ENCODE peak calls at places on chromosomes 1 and 21, in four cellular contexts. One of them, this sample, is unnamed.

GRCh38 chr1:100710881-100711660 is 8.5 kb upstream of the VCAM1 start:
- DNase-seq in H1: no peak
- DNase-seq in HCT116: no peak
- DNase-seq in K562: no peak
- DNase-seq in this sample: no peak

GRCh38 chr1:181676269-181676668 is 193.0 kb downstream of the CACNA1E start:
- DNase-seq in H1: no peak
- DNase-seq in K562: peak; percentile 26
- DNase-seq in HCT116: peak; percentile 13
- DNase-seq in this sample: peak; percentile 46

GRCh38 chr1:241992734-241993133 is 6.2 kb downstream of the MAP1LC3C start:
- DNase-seq in K562: no peak
- DNase-seq in H1: no peak
- DNase-seq in HCT116: no peak
- DNase-seq in this sample: no peak

GRCh38 chr1:40793617-40794016 is 10.0 kb downstream of the KCNQ4 start:
- DNase-seq in HCT116: no peak
- DNase-seq in K562: no peak
- DNase-seq in H1: no peak
- DNase-seq in this sample: no peak

GRCh38 chr1:161305872-161306519 is 3.8 kb downstream of the MPZ start:
- DNase-seq in HCT116: peak; percentile 80
- DNase-seq in H1: peak; percentile 96
- DNase-seq in K562: peak; percentile 96
- DNase-seq in this sample: no peak

GRCh38 chr1:84442256-84442655 is 36.8 kb upstream of the RPF1 start:
- DNase-seq in HCT116: peak; percentile 67
- DNase-seq in K562: no peak
- DNase-seq in H1: no peak
- DNase-seq in this sample: peak; percentile 16

GRCh38 chr1:218585565-218586184 is 240.5 kb downstream of the TGFB2 start:
- DNase-seq in K562: no peak
- DNase-seq in H1: peak; percentile 57
- DNase-seq in HCT116: peak; percentile 65
- DNase-seq in this sample: peak; percentile 95

GRCh38 chr1:6026095-6026809 is 19.4 kb upstream of the KCNAB2 start:
- DNase-seq in K562: peak; percentile 47
- DNase-seq in HCT116: peak; percentile 44
- DNase-seq in H1: no peak
- DNase-seq in this sample: peak; percentile 68

GRCh38 chr1:10286244-10286643 is 75.9 kb downstream of the KIF1B start:
- DNase-seq in H1: no peak
- DNase-seq in HCT116: no peak
- DNase-seq in K562: no peak
- DNase-seq in this sample: no peak

GRCh38 chr1:97906567-97907228 is 14.1 kb downstream of the DPYD start:
- DNase-seq in HCT116: no peak
- DNase-seq in H1: no peak
- DNase-seq in K562: no peak
- DNase-seq in this sample: peak; percentile 5

GRCh38 chr1:211735208-211736170 is 60.1 kb upstream of the NEK2 start:
- DNase-seq in H1: no peak
- DNase-seq in HCT116: peak; percentile 95
- DNase-seq in K562: peak; percentile 66
- DNase-seq in this sample: peak; percentile 95

GRCh38 chr1:214116258-214116657 is 128.5 kb downstream of the PROX1 start:
- DNase-seq in H1: no peak
- DNase-seq in K562: no peak
- DNase-seq in HCT116: no peak
- DNase-seq in this sample: no peak

GRCh38 chr1:35264035-35264434 is 4.5 kb upstream of the ZMYM4 start:
- DNase-seq in H1: no peak
- DNase-seq in HCT116: no peak
- DNase-seq in K562: no peak
- DNase-seq in this sample: no peak

GRCh38 chr1:168947039-168947438 is 159.5 kb upstream of the ATP1B1 start:
- DNase-seq in HCT116: no peak
- DNase-seq in K562: no peak
- DNase-seq in H1: no peak
- DNase-seq in this sample: no peak

GRCh38 chr1:47703161-47703825 is 265.4 kb downstream of the FOXD2 start:
- DNase-seq in K562: no peak
- DNase-seq in H1: no peak
- DNase-seq in HCT116: no peak
- DNase-seq in this sample: no peak

GRCh38 chr1:41357451-41358151 is 3.6 kb upstream of the FOXO6 start:
- DNase-seq in H1: no peak
- DNase-seq in K562: no peak
- DNase-seq in HCT116: no peak
- DNase-seq in this sample: no peak

GRCh38 chr1:61426254-61426653 is 298.7 kb downstream of the TM2D1 start:
- DNase-seq in HCT116: no peak
- DNase-seq in H1: no peak
- DNase-seq in K562: no peak
- DNase-seq in this sample: no peak

GRCh38 chr1:109427171-109427467 is 871 bp upstream of the PSMA5 start:
- DNase-seq in HCT116: no peak
- DNase-seq in K562: no peak
- DNase-seq in H1: no peak
- DNase-seq in this sample: no peak

GRCh38 chr1:187245201-187245600 is 416.5 kb downstream of the PLA2G4A start:
- DNase-seq in H1: no peak
- DNase-seq in HCT116: no peak
- DNase-seq in K562: no peak
- DNase-seq in this sample: no peak

GRCh38 chr1:221350091-221350490 is 391.8 kb downstream of the DUSP10 start:
- DNase-seq in HCT116: no peak
- DNase-seq in H1: no peak
- DNase-seq in K562: no peak
- DNase-seq in this sample: no peak

GRCh38 chr1:157411769-157412168 is 140.5 kb downstream of the FCRL5 start:
- DNase-seq in K562: no peak
- DNase-seq in HCT116: no peak
- DNase-seq in H1: no peak
- DNase-seq in this sample: no peak

GRCh38 chr1:150376110-150376509 is 12.2 kb downstream of the RPRD2 start:
- DNase-seq in H1: no peak
- DNase-seq in HCT116: no peak
- DNase-seq in K562: no peak
- DNase-seq in this sample: no peak

GRCh38 chr1:151472852-151473731 is 13.8 kb upstream of the POGZ start:
- DNase-seq in K562: peak; percentile 42
- DNase-seq in HCT116: no peak
- DNase-seq in H1: no peak
- DNase-seq in this sample: peak; percentile 50

GRCh38 chr21:39422468-39423241 is 22.9 kb downstream of the LCA5L start:
- DNase-seq in K562: no peak
- DNase-seq in HCT116: no peak
- DNase-seq in H1: no peak
- DNase-seq in this sample: no peak

GRCh38 chr1:6955357-6956154 is 170.3 kb downstream of the CAMTA1 start:
- DNase-seq in H1: no peak
- DNase-seq in K562: no peak
- DNase-seq in HCT116: no peak
- DNase-seq in this sample: no peak

GRCh38 chr1:54758678-54759348 is 5.5 kb downstream of the PARS2 start:
- DNase-seq in HCT116: no peak
- DNase-seq in H1: no peak
- DNase-seq in K562: no peak
- DNase-seq in this sample: no peak

GRCh38 chr1:11523746-11524464 is 45.0 kb downstream of the DISP3 start:
- DNase-seq in K562: no peak
- DNase-seq in H1: no peak
- DNase-seq in HCT116: no peak
- DNase-seq in this sample: no peak

GRCh38 chr1:151124763-151125403 is 21.5 kb downstream of the SEMA6C start:
- DNase-seq in HCT116: no peak
- DNase-seq in H1: no peak
- DNase-seq in K562: peak; percentile 7
- DNase-seq in this sample: no peak

GRCh38 chr1:82264762-82265161 is 464.0 kb downstream of the ADGRL2 start:
- DNase-seq in HCT116: no peak
- DNase-seq in H1: no peak
- DNase-seq in K562: no peak
- DNase-seq in this sample: no peak

GRCh38 chr1:53495608-53496345 is 36.6 kb downstream of the DMRTB1 start:
- DNase-seq in K562: no peak
- DNase-seq in H1: no peak
- DNase-seq in HCT116: no peak
- DNase-seq in this sample: no peak

GRCh38 chr1:89942825-89943658 is 51.9 kb upstream of the ZNF326 start:
- DNase-seq in HCT116: no peak
- DNase-seq in K562: no peak
- DNase-seq in H1: no peak
- DNase-seq in this sample: peak; percentile 93

GRCh38 chr1:234572966-234573365 is 37.0 kb downstream of the IRF2BP2 start:
- DNase-seq in K562: no peak
- DNase-seq in HCT116: no peak
- DNase-seq in H1: no peak
- DNase-seq in this sample: no peak

GRCh38 chr1:223724376-223724775 is 12.0 kb downstream of the CAPN2 start:
- DNase-seq in HCT116: no peak
- DNase-seq in K562: no peak
- DNase-seq in H1: no peak
- DNase-seq in this sample: no peak

GRCh38 chr1:10510520-10511493 is 36.1 kb downstream of the PEX14 start:
- DNase-seq in H1: no peak
- DNase-seq in HCT116: peak; percentile 24
- DNase-seq in K562: peak; percentile 80
- DNase-seq in this sample: peak; percentile 32

GRCh38 chr1:246324711-246325110 is 182.4 kb downstream of the SMYD3 start:
- DNase-seq in HCT116: no peak
- DNase-seq in K562: no peak
- DNase-seq in H1: peak; percentile 27
- DNase-seq in this sample: peak; percentile 69

GRCh38 chr1:199272690-199273089 is 633.9 kb downstream of the PTPRC start:
- DNase-seq in K562: no peak
- DNase-seq in HCT116: peak; percentile 71
- DNase-seq in H1: peak; percentile 13
- DNase-seq in this sample: peak; percentile 22

GRCh38 chr1:3465091-3465934 is 10.8 kb downstream of the ARHGEF16 start:
- DNase-seq in K562: no peak
- DNase-seq in H1: no peak
- DNase-seq in HCT116: no peak
- DNase-seq in this sample: no peak

GRCh38 chr1:24202556-24202955 is 15.5 kb upstream of the IFNLR1 start:
- DNase-seq in HCT116: no peak
- DNase-seq in K562: no peak
- DNase-seq in H1: no peak
- DNase-seq in this sample: no peak

GRCh38 chr1:24198766-24199165 is 11.7 kb upstream of the IFNLR1 start:
- DNase-seq in H1: no peak
- DNase-seq in K562: no peak
- DNase-seq in HCT116: no peak
- DNase-seq in this sample: no peak

GRCh38 chr1:24195874-24196273 is 8.8 kb upstream of the IFNLR1 start:
- DNase-seq in K562: no peak
- DNase-seq in H1: no peak
- DNase-seq in HCT116: no peak
- DNase-seq in this sample: no peak

GRCh38 chr1:24201941-24202440 is 14.9 kb upstream of the IFNLR1 start:
- DNase-seq in HCT116: peak; percentile 86
- DNase-seq in K562: peak; percentile 70
- DNase-seq in H1: peak; percentile 56
- DNase-seq in this sample: peak; percentile 91

GRCh38 chr1:24199291-24199900 is 12.3 kb upstream of the IFNLR1 start:
- DNase-seq in H1: no peak
- DNase-seq in K562: peak; percentile 89
- DNase-seq in HCT116: peak; percentile 54
- DNase-seq in this sample: peak; percentile 61
- TF ChIP-seq POLR2A in H1: no peak
- TF ChIP-seq POLR2A in K562: no peak
- TF ChIP-seq POLR2A in HCT116: no peak
- TF ChIP-seq POLR2A in this sample: no peak

GRCh38 chr1:8040586-8040985 is 14.5 kb upstream of the ERRFI1 start:
- DNase-seq in HCT116: peak; percentile 99
- DNase-seq in H1: no peak
- DNase-seq in K562: no peak
- DNase-seq in this sample: peak; percentile 96
- TF ChIP-seq MAX in HCT116: peak; percentile 88
- TF ChIP-seq MAX in H1: no peak
- TF ChIP-seq MAX in K562: no peak
- TF ChIP-seq MAX in this sample: peak; percentile 65

GRCh38 chr1:154972517-154973343 is 1.8 kb upstream of the CKS1B start:
- DNase-seq in HCT116: peak; percentile 80
- DNase-seq in H1: peak; percentile 95
- DNase-seq in K562: no peak
- DNase-seq in this sample: peak; percentile 85
- TF ChIP-seq POLR2A in HCT116: peak; percentile 14
- TF ChIP-seq POLR2A in H1: no peak
- TF ChIP-seq POLR2A in K562: no peak
- TF ChIP-seq POLR2A in this sample: no peak

GRCh38 chr1:238152119-238152518 is 261.4 kb upstream of the ZP4 start:
- DNase-seq in K562: no peak
- DNase-seq in H1: no peak
- DNase-seq in HCT116: no peak
- DNase-seq in this sample: no peak
- TF ChIP-seq MAX in K562: no peak
- TF ChIP-seq MAX in H1: no peak
- TF ChIP-seq MAX in HCT116: no peak
- TF ChIP-seq MAX in this sample: no peak

GRCh38 chr1:15796086-15796462 is 11.4 kb downstream of the UQCRHL start:
- DNase-seq in HCT116: no peak
- DNase-seq in H1: no peak
- DNase-seq in K562: peak; percentile 10
- DNase-seq in this sample: no peak

GRCh38 chr1:15802234-15802965 is 5.0 kb downstream of the UQCRHL start:
- DNase-seq in HCT116: no peak
- DNase-seq in K562: peak; percentile 6
- DNase-seq in H1: no peak
- DNase-seq in this sample: no peak

GRCh38 chr1:15799928-15800835 is 7.3 kb downstream of the UQCRHL start:
- DNase-seq in K562: peak; percentile 85
- DNase-seq in H1: peak; percentile 60
- DNase-seq in HCT116: peak; percentile 85
- DNase-seq in this sample: peak; percentile 89

GRCh38 chr1:15797614-15798390 is 9.6 kb downstream of the UQCRHL start:
- DNase-seq in HCT116: no peak
- DNase-seq in K562: peak; percentile 8
- DNase-seq in H1: no peak
- DNase-seq in this sample: peak; percentile 72

GRCh38 chr1:15799004-15799867 is 8.2 kb downstream of the UQCRHL start:
- DNase-seq in HCT116: peak; percentile 83
- DNase-seq in K562: peak; percentile 22
- DNase-seq in H1: no peak
- DNase-seq in this sample: peak; percentile 93
- TF ChIP-seq POLR2A in HCT116: no peak
- TF ChIP-seq POLR2A in K562: no peak
- TF ChIP-seq POLR2A in H1: no peak
- TF ChIP-seq POLR2A in this sample: peak; percentile 7

GRCh38 chr1:244952940-244953339 is 88.6 kb upstream of the HNRNPU start:
- DNase-seq in K562: no peak
- DNase-seq in HCT116: no peak
- DNase-seq in H1: no peak
- DNase-seq in this sample: peak; percentile 90
- TF ChIP-seq MAX in K562: no peak
- TF ChIP-seq MAX in HCT116: no peak
- TF ChIP-seq MAX in H1: no peak
- TF ChIP-seq MAX in this sample: peak; percentile 82